ENCODE peak calls at places on chromosomes 3 and 15, in seven cellular contexts. L, V, F, A, K, U and G are unnamed samples.

GRCh38 chr3:183180105-183180763 is 17.7 kb upstream of the LAMP3 start:
- DNase-seq in K (no peak), L (no peak), A (no peak), F (peak), V (no peak), U (no peak), G (no peak)

GRCh38 chr15:26051771-26052685 is 188.9 kb upstream of the ATP10A start:
- DNase-seq in U (no peak), A (no peak), F (no peak), V (no peak), K (no peak), L (no peak), G (peak)

GRCh38 chr3:120418446-120418845 is 32.3 kb downstream of the FSTL1 start:
- DNase-seq in V (no peak), L (no peak), K (no peak), A (no peak), U (no peak), F (no peak), G (no peak)

GRCh38 chr3:71201939-71202338 is 381.6 kb downstream of the FOXP1 start:
- DNase-seq in K (no peak), U (no peak), L (no peak), A (no peak), F (no peak), V (no peak), G (no peak)

GRCh38 chr3:154252759-154253638 is 71.3 kb downstream of the DHX36 start:
- DNase-seq in F (peak), V (peak), U (peak), K (peak), A (peak), L (peak), G (peak)

GRCh38 chr3:122088519-122088918 is 33.4 kb downstream of the CD86 start:
- DNase-seq in V (no peak), K (peak), F (no peak), L (no peak), A (no peak), U (no peak), G (no peak)

GRCh38 chr3:39941941-39942340 is 132.5 kb downstream of the MYRIP start:
- DNase-seq in K (no peak), A (no peak), L (no peak), F (no peak), V (no peak), U (no peak), G (no peak)

GRCh38 chr3:45029661-45030060 is 3.6 kb downstream of the CLEC3B start:
- DNase-seq in F (no peak), A (no peak), K (no peak), U (no peak), V (no peak), L (no peak), G (no peak)

GRCh38 chr3:113231827-113232253 is 20.5 kb downstream of the BOC start:
- DNase-seq in A (no peak), V (peak), U (no peak), F (no peak), K (no peak), L (no peak), G (no peak)

GRCh38 chr3:143507735-143508580 is 340.3 kb downstream of the SLC9A9 start:
- DNase-seq in F (no peak), V (peak), A (no peak), U (no peak), K (no peak), L (no peak), G (no peak)

GRCh38 chr3:48598323-48599076 is 3.4 kb upstream of the COL7A1 start:
- DNase-seq in A (no peak), L (no peak), V (peak), U (no peak), K (no peak), F (no peak), G (no peak)

GRCh38 chr15:39869251-39869650 is 50.8 kb downstream of the GPR176 start:
- DNase-seq in L (no peak), A (no peak), K (no peak), F (no peak), V (no peak), U (no peak), G (no peak)

GRCh38 chr3:170493712-170494182 is 75.1 kb downstream of the CLDN11 start:
- DNase-seq in A (no peak), F (no peak), V (peak), K (no peak), U (no peak), L (no peak), G (no peak)

GRCh38 chr3:129413687-129414506 is 14.5 kb downstream of the EFCAB12 start:
- DNase-seq in V (peak), U (no peak), K (no peak), F (no peak), A (no peak), L (no peak), G (no peak)

GRCh38 chr3:140292684-140293083 is 357.7 kb downstream of the CLSTN2 start:
- DNase-seq in V (no peak), L (no peak), U (no peak), K (no peak), F (no peak), A (no peak), G (no peak)

GRCh38 chr3:15501126-15501525 is 20.4 kb downstream of the COLQ start:
- DNase-seq in K (no peak), A (no peak), F (no peak), L (no peak), V (no peak), U (no peak), G (no peak)

GRCh38 chr15:47505712-47506542 is 211.4 kb upstream of the SEMA6D start:
- DNase-seq in V (no peak), U (no peak), K (peak), A (no peak), F (no peak), L (no peak), G (peak)

GRCh38 chr15:93072011-93072410 is 17.0 kb downstream of the RGMA start:
- DNase-seq in F (no peak), A (no peak), K (no peak), L (no peak), U (no peak), V (no peak), G (no peak)

GRCh38 chr15:38589502-38589901 is 24.9 kb upstream of the RASGRP1 start:
- DNase-seq in K (peak), A (no peak), F (no peak), U (no peak), V (peak), L (no peak), G (no peak)

GRCh38 chr15:91408476-91409076 is 308.5 kb downstream of the SV2B start:
- DNase-seq in L (no peak), V (no peak), F (no peak), U (no peak), A (no peak), K (peak), G (no peak)

GRCh38 chr3:4741404-4742307 is 237.6 kb upstream of the BHLHE40 start:
- DNase-seq in U (no peak), F (no peak), L (no peak), K (peak), A (no peak), V (peak), G (no peak)

GRCh38 chr15:81062937-81063336 is 62.2 kb downstream of the TLNRD1 start:
- DNase-seq in K (no peak), L (no peak), V (no peak), F (no peak), U (no peak), A (no peak), G (no peak)